ENCODE peak calls at places on chromosomes 4 and X, in four cellular contexts. A is HepG2, Q is K562, R is GM12878. S is an unnamed sample.

GRCh38 chr4:38523524-38524448 is 140.2 kb upstream of the KLF3 start:
- DNase-seq in A (no peak), Q (peak), R (peak), S (no peak)

GRCh38 chr4:175705407-175705806 is 106.7 kb downstream of the GPM6A start:
- DNase-seq in R (no peak), A (no peak), Q (no peak), S (no peak)

GRCh38 chr4:101345596-101346311 is 1.6 kb downstream of the PPP3CA start:
- DNase-seq in Q (peak), A (peak), R (no peak), S (peak)

GRCh38 chr4:73869130-73870055 is at the start of gene CXCL1:
- DNase-seq in Q (peak), R (no peak), A (no peak), S (peak)

GRCh38 chr4:151931563-151931962 is 170.8 kb upstream of the GATB start:
- DNase-seq in A (no peak), R (no peak), Q (peak), S (no peak)

GRCh38 chr4:52968696-52969095 is 106.6 kb downstream of the RASL11B start:
- DNase-seq in A (no peak), Q (no peak), R (no peak), S (no peak)

GRCh38 chr4:82201805-82202636 is 171.8 kb downstream of the HNRNPD start:
- DNase-seq in A (peak), Q (peak), R (no peak), S (peak)

GRCh38 chrX:107935200-107935599 is 47.0 kb downstream of the TEX13B start:
- DNase-seq in Q (no peak), A (no peak), R (no peak), S (peak)

GRCh38 chr4:147739239-147739823 is 7.4 kb downstream of the ARHGAP10 start:
- DNase-seq in R (no peak), A (no peak), Q (no peak), S (no peak)

GRCh38 chrX:12771445-12772069 is 19.7 kb upstream of the PRPS2 start:
- DNase-seq in R (peak), A (no peak), Q (peak), S (peak)

GRCh38 chr4:53622739-53623151 is 31.5 kb upstream of the LNX1 start:
- DNase-seq in R (no peak), A (no peak), Q (no peak), S (no peak)

GRCh38 chrX:6599230-6599629 is 64.3 kb upstream of the VCX3A start:
- DNase-seq in Q (no peak), R (no peak), A (no peak), S (no peak)

GRCh38 chr4:2256781-2257191 is 5.1 kb downstream of the MXD4 start:
- DNase-seq in A (no peak), R (no peak), Q (no peak), S (no peak)

GRCh38 chr4:108396900-108397299 is 223.5 kb upstream of the RPL34 start:
- DNase-seq in A (no peak), R (no peak), Q (no peak), S (no peak)

GRCh38 chr4:165489786-165490185 is 111.0 kb downstream of the CPE start:
- DNase-seq in A (no peak), Q (no peak), R (no peak), S (no peak)

GRCh38 chrX:30156880-30157560 is 58.3 kb upstream of the MAGEB2 start:
- DNase-seq in R (no peak), A (no peak), Q (no peak), S (no peak)

GRCh38 chrX:72245461-72246089 is 6.7 kb upstream of the ERCC6L start:
- DNase-seq in R (no peak), A (peak), Q (peak), S (peak)

GRCh38 chr4:153564630-153565525 is 98.7 kb downstream of the TMEM131L start:
- DNase-seq in A (peak), R (no peak), Q (no peak), S (peak)

GRCh38 chr4:7960790-7961655 is 21.4 kb upstream of the AFAP1 start:
- DNase-seq in Q (no peak), R (peak), A (no peak), S (peak)

GRCh38 chr4:89829470-89830138 is 7.4 kb downstream of the SNCA start:
- DNase-seq in A (peak), R (peak), Q (no peak), S (no peak)

GRCh38 chrX:65668362-65669310 is 1.2 kb downstream of the MSN start:
- DNase-seq in Q (peak), A (no peak), R (peak), S (peak)

GRCh38 chrX:10102046-10102704 is 54.6 kb upstream of the CLCN4 start:
- DNase-seq in Q (no peak), A (no peak), R (no peak), S (no peak)

GRCh38 chr4:101254776-101255175 is 92.5 kb downstream of the PPP3CA start:
- DNase-seq in A (no peak), R (no peak), Q (no peak), S (no peak)

GRCh38 chr4:159444668-159445067 is 341.8 kb downstream of the RAPGEF2 start:
- DNase-seq in Q (peak), A (no peak), R (no peak), S (peak)

DNA sequence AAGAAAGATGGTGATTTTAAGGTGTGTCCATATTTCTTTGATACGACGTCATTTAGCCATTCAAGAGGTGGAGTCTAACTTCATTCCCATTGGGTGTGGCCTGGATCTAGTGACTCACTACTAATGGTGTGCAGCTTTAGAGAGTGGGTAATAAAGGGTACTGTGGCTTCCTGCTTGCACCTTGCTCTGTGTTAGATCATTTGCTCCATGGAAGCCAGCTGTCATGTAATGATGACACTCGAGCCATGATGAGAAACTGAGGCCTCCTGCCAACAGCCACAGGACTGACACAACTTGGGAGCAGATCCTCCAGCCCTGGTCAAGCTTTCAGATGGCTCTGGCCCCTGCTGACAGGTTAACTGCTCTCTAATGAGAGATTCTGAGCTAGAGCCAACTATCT is 82.0 kb downstream of the UNC5C start:
- DNase-seq in A (no peak), R (no peak), Q (no peak), S (peak)
- TF ChIP-seq JUNB in A (no peak), R (no peak), Q (no peak), S (no peak)

GRCh38 chrX:27751976-27752375 is 55.8 kb upstream of the MAGEB10 start:
- DNase-seq in R (no peak), A (no peak), Q (no peak), S (no peak)
- TF ChIP-seq CEBPB in R (no peak), A (no peak), Q (no peak), S (no peak)

DNA sequence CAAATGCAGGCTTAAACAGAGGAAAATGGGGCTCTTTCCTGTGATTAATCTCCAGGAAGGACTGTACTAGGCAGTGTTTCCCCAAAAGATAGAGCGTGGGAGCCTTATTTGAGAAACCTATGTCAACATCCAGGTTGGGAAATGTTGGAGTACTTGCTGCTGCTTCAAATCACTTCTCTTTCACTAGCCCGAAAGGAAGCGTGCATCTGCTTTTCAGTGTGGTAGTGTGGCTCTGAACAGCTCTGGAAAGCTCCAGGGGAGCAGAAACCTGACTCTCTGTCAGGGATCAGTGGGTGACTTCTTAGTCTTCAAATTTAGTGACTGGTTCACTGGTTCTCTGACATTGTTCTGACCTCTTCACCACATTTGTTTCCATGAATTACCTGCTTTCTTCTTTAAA is 36.8 kb downstream of the DLG3 start:
- DNase-seq in R (no peak), A (no peak), Q (no peak), S (no peak)
- TF ChIP-seq JUNB in R (no peak), A (no peak), Q (no peak), S (no peak)

GRCh38 chr4:48963042-48963679 is 22.9 kb upstream of the CWH43 start:
- DNase-seq in Q (peak), R (peak), A (peak), S (peak)
- TF ChIP-seq CEBPB in Q (no peak), R (no peak), A (no peak), S (no peak)